ENCODE peak calls at places on chromosomes 7 and 10, in nine cellular contexts. U is uterus, K is GM12878, N is tibial artery, H is IMR-90, B is pancreas, P is thyroid gland, Y is GM23248, G is gastrocnemius medialis. J is an unnamed sample. For H3K4me1, the result is how much of the 10 kb centered on the place peaks cover.

GRCh38 chr7:29370531-29371314 is 176.1 kb downstream of the CHN2 start:
- DNase-seq in B (peak), P (no peak), N (no peak), G (no peak), Y (peak), H (no peak), U (no peak), K (no peak), J (no peak)

GRCh38 chr10:47340613-47341170 is 7.5 kb upstream of the RBP3 start:
- DNase-seq in G (no peak), N (peak), Y (peak), P (peak), U (peak), H (peak), B (peak), K (peak), J (peak)

GRCh38 chr10:97062058-97062457 is 123.7 kb downstream of the SLIT1 start:
- DNase-seq in Y (no peak), K (no peak), G (no peak), B (no peak), U (no peak), N (no peak), H (no peak), P (no peak), J (peak)

GRCh38 chr7:38709123-38709522 is 78.0 kb upstream of the AMPH start:
- DNase-seq in G (no peak), B (no peak), P (no peak), Y (no peak), H (no peak), K (no peak), N (no peak), U (no peak), J (no peak)

GRCh38 chr10:80094236-80094635 is 15.8 kb downstream of the TMEM254 start:
- DNase-seq in H (no peak), B (no peak), U (no peak), N (no peak), K (no peak), P (no peak), G (no peak), Y (no peak), J (no peak)

GRCh38 chr7:16417958-16418357 is 3.4 kb downstream of the CRPPA start:
- DNase-seq in N (no peak), H (peak), B (no peak), U (no peak), G (no peak), K (no peak), Y (no peak), P (no peak), J (no peak)

GRCh38 chr10:4316166-4316810 is 509.7 kb upstream of the AKR1E2 start:
- DNase-seq in G (peak), N (peak), H (peak), U (no peak), P (peak), B (no peak), Y (peak), K (no peak), J (peak)

GRCh38 chr10:112851582-112851981 is 98.5 kb upstream of the TCF7L2 start:
- DNase-seq in G (no peak), B (no peak), P (no peak), U (no peak), Y (no peak), H (no peak), N (no peak), K (no peak), J (no peak)

GRCh38 chr7:43430412-43430811 is 152.5 kb upstream of the STK17A start:
- DNase-seq in Y (peak), H (peak), N (no peak), U (no peak), G (no peak), B (no peak), P (no peak), K (no peak), J (no peak)

GRCh38 chr10:1782841-1783240 is 45.5 kb upstream of the ADARB2 start:
- DNase-seq in P (no peak), K (no peak), H (no peak), Y (no peak), G (no peak), U (no peak), B (no peak), N (no peak), J (no peak)

GRCh38 chr10:7378602-7379403 is 32.0 kb downstream of the SFMBT2 start:
- DNase-seq in B (no peak), G (no peak), H (no peak), N (no peak), Y (no peak), K (no peak), P (no peak), U (no peak), J (no peak)

GRCh38 chr7:27095050-27095896 is 527 bp downstream of the HOXA1 start:
- DNase-seq in Y (no peak), U (no peak), K (no peak), P (no peak), H (peak), N (no peak), B (peak), G (no peak), J (peak)

GRCh38 chr10:62959553-62959952 is 143.4 kb upstream of the EGR2 start:
- DNase-seq in G (no peak), B (no peak), K (no peak), H (no peak), N (no peak), Y (peak), U (no peak), P (peak), J (no peak)

GRCh38 chr10:33310853-33311252 is 23.6 kb downstream of the NRP1 start:
- DNase-seq in P (no peak), G (no peak), N (no peak), K (no peak), U (no peak), B (no peak), H (no peak), Y (no peak), J (no peak)

GRCh38 chr10:124545756-124546369 is 84.2 kb downstream of the LHPP start:
- DNase-seq in K (no peak), U (no peak), H (no peak), G (no peak), Y (no peak), P (no peak), N (no peak), B (no peak), J (no peak)

GRCh38 chr7:2261611-2262010 is 19.6 kb downstream of the NUDT1 start:
- DNase-seq in K (no peak), H (no peak), N (no peak), B (no peak), G (no peak), Y (no peak), P (no peak), U (no peak), J (peak)

GRCh38 chr10:20492447-20492846 is 404.7 kb downstream of the NEBL start:
- DNase-seq in P (no peak), B (no peak), U (no peak), K (no peak), H (no peak), G (no peak), N (no peak), Y (no peak), J (no peak)

GRCh38 chr7:122269241-122269640 is 35.3 kb downstream of the FEZF1 start:
- DNase-seq in G (no peak), K (no peak), B (no peak), Y (no peak), U (no peak), P (no peak), N (no peak), H (no peak), J (no peak)

GRCh38 chr7:104980969-104981670 is 32.9 kb upstream of the KMT2E start:
- DNase-seq in Y (peak), P (no peak), H (peak), B (no peak), U (no peak), G (no peak), K (no peak), N (no peak), J (peak)

GRCh38 chr7:7434379-7434778 is 101.3 kb downstream of the COL28A1 start:
- DNase-seq in H (no peak), Y (no peak), G (no peak), B (no peak), P (no peak), K (no peak), N (no peak), U (no peak), J (peak)

GRCh38 chr7:117873056-117873932 is at the start of gene CTTNBP2:
- DNase-seq in K (no peak), Y (peak), G (peak), U (peak), P (peak), B (peak), N (peak), H (peak), J (peak)

GRCh38 chr7:147523056-147523455 is 1067.5 kb upstream of the C7orf33 start:
- DNase-seq in U (no peak), K (no peak), H (no peak), B (no peak), Y (peak), P (no peak), N (no peak), G (no peak), J (peak)

GRCh38 chr10:82089327-82089726 is 214.3 kb downstream of the NRG3 start:
- DNase-seq in N (no peak), G (no peak), B (no peak), P (peak), Y (no peak), H (no peak), K (no peak), U (no peak), J (no peak)

GRCh38 chr7:117012284-117013174 is 59.2 kb downstream of the ST7 start:
- DNase-seq in Y (peak), P (no peak), N (no peak), B (no peak), G (no peak), U (no peak), H (peak), K (peak), J (no peak)

GRCh38 chr10:124020871-124021823 is 72.3 kb downstream of the CHST15 start:
- DNase-seq in P (no peak), H (no peak), N (no peak), B (no peak), G (no peak), Y (no peak), U (no peak), K (no peak), J (peak)

GRCh38 chr7:116097365-116098009 is 66.9 kb upstream of the TFEC start:
- DNase-seq in Y (peak), N (no peak), P (no peak), H (peak), B (no peak), U (no peak), K (no peak), G (no peak), J (peak)

GRCh38 chr10:92677708-92678107 is 12.0 kb upstream of the HHEX start:
- DNase-seq in B (no peak), U (no peak), G (no peak), Y (no peak), N (no peak), P (no peak), K (no peak), H (no peak), J (no peak)

GRCh38 chr7:96952974-96953391 is 52.4 kb upstream of the DLX6 start:
- DNase-seq in U (no peak), N (no peak), G (no peak), H (peak), P (no peak), K (no peak), B (no peak), Y (peak), J (no peak)

GRCh38 chr10:75430000-75430763 is 1.2 kb upstream of the LRMDA start:
- DNase-seq in B (peak), P (peak), H (no peak), N (peak), U (peak), K (no peak), G (no peak), Y (no peak), J (no peak)

GRCh38 chr7:117250801-117251200 is 72.1 kb downstream of the WNT2 start:
- DNase-seq in H (peak), N (no peak), B (no peak), K (no peak), U (no peak), G (no peak), P (no peak), Y (peak), J (peak)

GRCh38 chr10:74922921-74923320 is 96.5 kb downstream of the KAT6B start:
- DNase-seq in P (no peak), G (no peak), U (no peak), N (no peak), Y (peak), H (peak), B (no peak), K (no peak), J (no peak)

GRCh38 chr10:71302874-71303568 is 16.0 kb upstream of the SLC29A3 start:
- DNase-seq in H (peak), K (no peak), G (no peak), U (no peak), Y (peak), P (no peak), B (no peak), N (no peak), J (no peak)

GRCh38 chr7:100211342-100211780 is 8.4 kb upstream of the PVRIG start:
- DNase-seq in K (peak), H (no peak), U (no peak), B (no peak), N (no peak), P (no peak), Y (no peak), G (no peak), J (no peak)

GRCh38 chr10:85026878-85027467 is 698.6 kb downstream of the CCSER2 start:
- DNase-seq in Y (no peak), H (no peak), G (no peak), P (no peak), N (no peak), B (no peak), U (no peak), K (no peak), J (no peak)

GRCh38 chr7:50262916-50263690 is 41.4 kb upstream of the IKZF1 start:
- DNase-seq in U (no peak), H (no peak), G (no peak), B (no peak), P (no peak), Y (no peak), N (no peak), K (no peak), J (no peak)

GRCh38 chr7:136869991-136870798 is 1.7 kb downstream of the CHRM2 start:
- DNase-seq in P (peak), K (no peak), H (peak), N (no peak), G (no peak), B (no peak), U (no peak), Y (peak), J (peak)

GRCh38 chr7:28666144-28666543 is 253.8 kb downstream of the CREB5 start:
- DNase-seq in K (no peak), P (no peak), Y (peak), B (no peak), H (peak), N (no peak), G (no peak), U (no peak), J (no peak)

DNA sequence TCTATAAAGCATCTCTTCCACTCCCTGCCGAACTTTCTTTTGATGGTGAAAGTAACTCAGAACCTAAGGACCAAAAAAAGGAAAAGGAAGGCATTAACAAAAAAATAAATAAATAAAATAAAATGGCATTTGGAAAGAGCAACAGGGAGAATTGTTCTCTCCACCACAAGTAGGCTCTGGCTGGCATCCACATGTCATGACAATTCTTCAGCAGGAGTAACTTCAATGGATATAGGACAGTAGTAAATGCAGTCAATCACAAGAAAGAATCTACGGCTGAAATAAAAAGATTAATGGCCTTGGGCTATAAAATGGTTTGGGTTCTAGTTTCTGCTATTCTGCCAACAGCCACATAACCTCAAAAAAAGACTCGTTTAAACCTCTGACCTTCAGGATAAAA is 23.9 kb downstream of the NCAPG2 start:
- DNase-seq in H (no peak), G (no peak), U (no peak), N (no peak), P (no peak), B (no peak), Y (peak), K (no peak), J (no peak)
- H3K4me1 ChIP-seq in H (under half), G (under half), U (under half), N (under half), P (under half), B (under half), Y (half or more), K (under half), J (under half)

GRCh38 chr7:41994746-41995110 is 242.3 kb downstream of the GLI3 start:
- DNase-seq in P (no peak), B (no peak), G (no peak), Y (peak), N (no peak), U (no peak), K (no peak), H (no peak), J (no peak)

GRCh38 chr7:41995632-41996271 is 241.3 kb downstream of the GLI3 start:
- DNase-seq in H (no peak), U (no peak), Y (no peak), B (no peak), N (no peak), K (no peak), G (no peak), P (no peak), J (no peak)

GRCh38 chr7:41994046-41994745 is 242.8 kb downstream of the GLI3 start:
- DNase-seq in P (no peak), G (no peak), N (no peak), B (no peak), H (no peak), K (no peak), U (no peak), Y (peak), J (no peak)

GRCh38 chr7:41996381-41997035 is 240.5 kb downstream of the GLI3 start:
- DNase-seq in U (no peak), B (no peak), P (no peak), Y (peak), N (no peak), H (peak), K (no peak), G (no peak), J (no peak)

GRCh38 chr7:41993173-41993867 is 243.7 kb downstream of the GLI3 start:
- DNase-seq in N (no peak), H (peak), Y (peak), K (no peak), P (no peak), U (peak), G (no peak), B (no peak), J (no peak)
- H3K4me1 ChIP-seq in N (under half), H (under half), Y (half or more), K (under half), P (under half), U (under half), G (under half), B (under half), J (half or more)

DNA sequence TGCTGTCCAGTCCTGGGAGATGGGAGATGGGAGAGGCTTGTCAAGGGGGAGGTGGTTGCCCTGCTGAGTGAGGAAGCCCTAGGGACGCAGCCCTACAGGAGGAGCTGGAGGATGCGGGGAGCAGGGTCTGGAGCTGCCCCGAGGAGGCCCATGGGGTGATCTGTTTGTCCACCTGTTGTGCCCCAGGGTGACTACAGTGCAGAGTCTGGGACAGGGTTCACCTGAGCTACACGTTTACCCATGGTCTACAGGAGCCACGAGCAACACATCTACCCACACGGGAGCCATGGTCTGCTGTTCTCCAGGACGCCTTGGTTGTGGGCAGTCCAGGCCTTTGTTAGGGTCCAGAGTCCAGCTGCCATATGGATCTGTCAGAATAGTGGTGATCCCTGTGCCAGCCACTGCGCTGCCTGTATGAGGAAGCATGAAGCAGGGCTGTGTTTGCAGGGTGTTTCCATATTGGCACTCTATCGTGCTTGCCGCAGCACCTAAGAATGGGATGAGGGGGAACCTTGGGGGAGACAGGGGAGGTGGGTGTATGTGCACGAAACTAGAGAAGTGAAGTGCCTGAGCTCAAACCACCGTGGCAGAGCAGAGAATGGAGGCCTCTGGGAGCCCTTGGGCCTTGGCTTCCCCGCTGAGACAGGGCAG is 23.7 kb downstream of the ZNF775 start:
- DNase-seq in P (no peak), B (peak), G (no peak), K (no peak), H (no peak), N (no peak), Y (no peak), U (no peak), J (peak)
- H3K4me1 ChIP-seq in P (under half), B (under half), G (under half), K (half or more), H (under half), N (under half), Y (under half), U (under half), J (under half)

DNA sequence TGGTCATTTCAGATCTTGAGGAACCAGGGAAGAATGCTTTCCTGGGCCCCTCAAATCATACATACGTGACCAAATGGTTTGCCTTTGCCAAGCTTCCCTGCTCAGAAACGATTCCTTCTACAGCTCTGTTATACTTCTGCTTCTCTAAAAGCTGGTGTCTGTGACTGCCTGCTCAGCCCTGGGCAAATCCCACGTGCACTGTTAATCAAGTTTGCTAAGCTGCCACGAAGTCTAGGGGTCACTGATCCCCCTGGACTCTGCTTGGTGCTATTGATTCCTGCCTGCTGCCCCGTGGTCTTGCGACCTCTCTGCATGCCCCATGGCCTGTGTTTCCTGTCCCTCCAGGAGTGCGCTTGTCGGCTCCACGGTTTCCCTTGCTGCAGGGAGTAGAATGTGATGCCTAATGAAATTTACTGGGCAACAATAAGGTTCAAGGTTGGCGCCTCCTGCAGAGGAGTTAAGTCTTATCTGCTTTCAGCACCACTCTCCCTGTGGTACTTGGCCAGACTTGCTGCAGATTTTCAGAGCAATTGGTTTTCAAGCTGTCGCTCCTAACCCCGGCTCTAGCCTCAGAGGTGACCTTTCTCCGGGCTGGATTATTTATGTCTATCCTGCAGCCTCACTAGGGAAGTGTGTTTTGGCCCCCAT is 201.6 kb upstream of the FZD8 start:
- DNase-seq in K (no peak), P (no peak), H (no peak), Y (no peak), U (no peak), G (no peak), B (no peak), N (no peak), J (no peak)
- H3K4me1 ChIP-seq in K (under half), P (under half), H (under half), Y (under half), U (under half), G (under half), B (under half), N (under half), J (under half)

J was measured in osteoblast.